ENCODE peak calls at places on chromosomes 5 and 9, in eight cellular contexts. H, A, P, N, M, B, U and D are unnamed samples.

GRCh38 chr5:79229357-79230174 is 6.4 kb upstream of the JMY start:
- DNase-seq in H (peak; percentile 27), A (no peak), P (no peak), N (no peak), M (no peak), B (no peak), U (peak; percentile 3), D (peak; percentile 61)

GRCh38 chr5:10699281-10699874 is 61.7 kb downstream of the DAP start:
- DNase-seq in H (no peak), A (no peak), P (no peak), N (no peak), M (no peak), B (no peak), U (no peak), D (no peak)

GRCh38 chr5:133287500-133287899 is 235.7 kb downstream of the HSPA4 start:
- DNase-seq in H (no peak), A (no peak), P (no peak), N (no peak), M (no peak), B (no peak), U (peak; percentile 17), D (peak; percentile 41)

GRCh38 chr9:134571946-134572914 is 69.4 kb upstream of the COL5A1 start:
- DNase-seq in H (no peak), A (peak; percentile 35), P (peak; percentile 32), N (no peak), M (no peak), B (no peak), U (no peak), D (no peak)

GRCh38 chr5:16916262-16916878 is 19.7 kb downstream of the MYO10 start:
- DNase-seq in H (no peak), A (no peak), P (no peak), N (no peak), M (no peak), B (no peak), U (no peak), D (peak; percentile 84)

GRCh38 chr9:122453677-122454135 is 24.0 kb downstream of the OR1J1 start:
- DNase-seq in H (no peak), A (no peak), P (no peak), N (no peak), M (no peak), B (no peak), U (no peak), D (no peak)

GRCh38 chr5:88245893-88246244 is 22.8 kb downstream of the TMEM161B start:
- DNase-seq in H (no peak), A (no peak), P (no peak), N (no peak), M (no peak), B (no peak), U (no peak), D (no peak)

GRCh38 chr5:172905346-172905756 is 53.9 kb upstream of the RPL26L1 start:
- DNase-seq in H (no peak), A (no peak), P (peak; percentile 62), N (no peak), M (no peak), B (no peak), U (no peak), D (no peak)

GRCh38 chr5:169803077-169803981 is 166.3 kb downstream of the DOCK2 start:
- DNase-seq in H (no peak), A (no peak), P (no peak), N (no peak), M (no peak), B (no peak), U (no peak), D (peak; percentile 90)

GRCh38 chr9:93965830-93966577 is 10.8 kb upstream of the BARX1 start:
- DNase-seq in H (no peak), A (no peak), P (no peak), N (no peak), M (no peak), B (no peak), U (no peak), D (no peak)

GRCh38 chr9:102587231-102587630 is 407.9 kb upstream of the CYLC2 start:
- DNase-seq in H (no peak), A (no peak), P (no peak), N (peak; percentile 5), M (no peak), B (no peak), U (no peak), D (no peak)

GRCh38 chr5:87400305-87400899 is 12.3 kb downstream of the CCNH start:
- DNase-seq in H (no peak), A (no peak), P (no peak), N (no peak), M (no peak), B (no peak), U (no peak), D (peak; percentile 52)

GRCh38 chr9:135034106-135034505 is 53.4 kb upstream of the OLFM1 start:
- DNase-seq in H (no peak), A (no peak), P (no peak), N (no peak), M (no peak), B (no peak), U (no peak), D (no peak)

GRCh38 chr9:95816716-95817115 is 58.8 kb upstream of the ERCC6L2 start:
- DNase-seq in H (no peak), A (no peak), P (no peak), N (no peak), M (no peak), B (no peak), U (no peak), D (no peak)

GRCh38 chr9:94639996-94640376 is 668 bp upstream of the FBP1 start:
- DNase-seq in H (no peak), A (no peak), P (no peak), N (no peak), M (no peak), B (no peak), U (no peak), D (no peak)

GRCh38 chr5:40112875-40113274 is 566.8 kb upstream of the PTGER4 start:
- DNase-seq in H (no peak), A (no peak), P (no peak), N (no peak), M (no peak), B (no peak), U (no peak), D (no peak)

GRCh38 chr9:120742951-120743416 is 28.7 kb upstream of the MEGF9 start:
- DNase-seq in H (no peak), A (no peak), P (no peak), N (peak; percentile 14), M (no peak), B (no peak), U (no peak), D (peak; percentile 55)

GRCh38 chr9:123568691-123569342 is 212.8 kb downstream of the CRB2 start:
- DNase-seq in H (no peak), A (no peak), P (no peak), N (no peak), M (no peak), B (no peak), U (no peak), D (peak; percentile 43)

GRCh38 chr9:116372081-116372673 is 218.6 kb downstream of the PAPPA start:
- DNase-seq in H (no peak), A (no peak), P (no peak), N (no peak), M (no peak), B (no peak), U (no peak), D (no peak)

GRCh38 chr9:127763918-127764384 is 14.5 kb downstream of the SH2D3C start:
- DNase-seq in H (no peak), A (no peak), P (no peak), N (no peak), M (no peak), B (no peak), U (no peak), D (no peak)

GRCh38 chr9:136587145-136587943 is 41.5 kb upstream of the NOTCH1 start:
- DNase-seq in H (peak; percentile 87), A (peak; percentile 69), P (no peak), N (peak; percentile 21), M (no peak), B (no peak), U (no peak), D (peak; percentile 43)

GRCh38 chr5:172559004-172559932 is 81.8 kb upstream of the NEURL1B start:
- DNase-seq in H (peak; percentile 49), A (peak; percentile 74), P (no peak), N (no peak), M (no peak), B (no peak), U (no peak), D (peak; percentile 80)

GRCh38 chr9:33388110-33388994 is 14.0 kb downstream of the AQP7 start:
- DNase-seq in H (no peak), A (no peak), P (peak; percentile 53), N (no peak), M (no peak), B (no peak), U (no peak), D (no peak)

GRCh38 chr5:33639478-33639877 is 198.7 kb downstream of the TARS1 start:
- DNase-seq in H (no peak), A (no peak), P (no peak), N (no peak), M (no peak), B (no peak), U (no peak), D (no peak)

GRCh38 chr5:41482715-41483114 is 27.7 kb downstream of the PLCXD3 start:
- DNase-seq in H (no peak), A (no peak), P (no peak), N (no peak), M (no peak), B (no peak), U (no peak), D (no peak)

GRCh38 chr5:132465095-132465707 is 25.4 kb downstream of the IRF1 start:
- DNase-seq in H (peak; percentile 77), A (no peak), P (no peak), N (no peak), M (no peak), B (no peak), U (no peak), D (no peak)

GRCh38 chr5:98309785-98310566 is 463.5 kb upstream of the RGMB start:
- DNase-seq in H (no peak), A (no peak), P (no peak), N (no peak), M (no peak), B (no peak), U (no peak), D (peak; percentile 94)

GRCh38 chr9:70133253-70134208 is 89.9 kb downstream of the MAMDC2 start:
- DNase-seq in H (no peak), A (no peak), P (no peak), N (no peak), M (no peak), B (no peak), U (no peak), D (peak; percentile 40)

GRCh38 chr5:94385767-94386166 is 232.6 kb downstream of the KIAA0825 start:
- DNase-seq in H (no peak), A (no peak), P (no peak), N (no peak), M (no peak), B (no peak), U (no peak), D (no peak)

GRCh38 chr9:134293576-134294227 is 32.6 kb upstream of the RXRA start:
- DNase-seq in H (peak; percentile 77), A (no peak), P (no peak), N (no peak), M (no peak), B (no peak), U (no peak), D (peak; percentile 76)

GRCh38 chr5:112186401-112186990 is 232.6 kb downstream of the EPB41L4A start:
- DNase-seq in H (no peak), A (no peak), P (no peak), N (peak; percentile 1), M (no peak), B (no peak), U (no peak), D (peak; percentile 35)

GRCh38 chr9:16729656-16730055 is 140.8 kb downstream of the BNC2 start:
- DNase-seq in H (no peak), A (no peak), P (no peak), N (peak; percentile 97), M (no peak), B (no peak), U (no peak), D (no peak)

GRCh38 chr9:78131969-78132687 is 100.5 kb upstream of the GNAQ start:
- DNase-seq in H (no peak), A (no peak), P (no peak), N (no peak), M (no peak), B (no peak), U (no peak), D (peak; percentile 13)

GRCh38 chr5:90680831-90681420 is 122.3 kb downstream of the ADGRV1 start:
- DNase-seq in H (no peak), A (no peak), P (no peak), N (no peak), M (no peak), B (no peak), U (no peak), D (no peak)